ENCODE peak calls at places on chromosomes 4 and X, in six cellular contexts. S, B, L, I, U and K are unnamed samples.

GRCh38 chr4:119080721-119081541 is 54.7 kb upstream of the MYOZ2 start:
- DNase-seq in I (no peak), U (peak), B (no peak), S (no peak), L (no peak), K (peak)

GRCh38 chrX:37667141-37667540 is 18.4 kb upstream of the XK start:
- DNase-seq in S (no peak), I (no peak), U (no peak), L (no peak), B (no peak), K (no peak)

GRCh38 chr4:151409470-151410313 is 716 bp downstream of the FHIP1A start:
- DNase-seq in I (peak), U (peak), B (peak), L (peak), S (no peak), K (peak)

GRCh38 chr4:53682196-53682595 is 90.9 kb upstream of the LNX1 start:
- DNase-seq in U (no peak), L (no peak), B (no peak), I (no peak), S (peak), K (no peak)

GRCh38 chr4:143586080-143586479 is 72.6 kb downstream of the SMARCA5 start:
- DNase-seq in L (no peak), S (peak), B (no peak), U (no peak), I (no peak), K (peak)

GRCh38 chrX:7149421-7149820 is 1.5 kb upstream of the PUDP start:
- DNase-seq in U (peak), S (no peak), L (no peak), B (no peak), I (no peak), K (no peak)

GRCh38 chr4:38565271-38566199 is 98.5 kb upstream of the KLF3 start:
- DNase-seq in S (peak), U (no peak), I (no peak), B (no peak), L (no peak), K (no peak)

GRCh38 chr4:165986956-165987698 is 114.1 kb downstream of the TLL1 start:
- DNase-seq in L (no peak), I (no peak), B (no peak), S (no peak), U (no peak), K (no peak)

GRCh38 chr4:38266616-38267015 is 306.4 kb downstream of the PTTG2 start:
- DNase-seq in L (no peak), U (peak), I (no peak), S (peak), B (no peak), K (peak)

GRCh38 chrX:95903490-95903889 is 781.2 kb upstream of the DIAPH2 start:
- DNase-seq in S (no peak), B (peak), U (no peak), L (no peak), I (no peak), K (no peak)
- H4K91ac ChIP-seq in S (no peak), B (no peak), U (no peak), L (no peak), I (no peak), K (no peak)

GRCh38 chr4:6197433-6198174 is 2.7 kb downstream of the JAKMIP1 start:
- DNase-seq in U (no peak), B (no peak), L (no peak), S (no peak), I (no peak), K (no peak)
- H3K18ac ChIP-seq in U (no peak), B (no peak), L (no peak), S (no peak), I (peak), K (no peak)

GRCh38 chr4:183783933-183784622 is 121.0 kb upstream of the STOX2 start:
- DNase-seq in L (no peak), I (no peak), U (peak), S (peak), B (no peak), K (no peak)
- H4K91ac ChIP-seq in L (no peak), I (no peak), U (no peak), S (no peak), B (no peak), K (no peak)

DNA sequence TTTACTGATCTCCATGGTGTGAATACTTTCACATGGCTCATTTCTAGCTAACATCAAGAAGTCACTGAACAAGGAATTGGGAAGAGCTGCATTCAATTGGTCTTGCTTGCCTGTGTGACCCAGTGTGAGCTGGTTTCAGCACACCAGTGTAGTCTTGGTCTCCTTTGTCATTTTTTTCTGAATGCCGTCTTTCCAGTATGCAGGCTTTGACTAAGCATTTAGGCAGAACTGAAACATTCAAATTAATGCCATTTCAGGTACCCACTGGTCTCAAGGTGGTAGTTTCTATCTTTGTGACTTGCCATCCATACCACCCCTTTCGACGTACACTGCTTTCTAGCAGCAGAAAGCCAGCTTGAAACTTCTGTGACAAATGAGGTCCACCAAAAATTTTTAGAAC is 550.5 kb upstream of the BOD1L1 start:
- DNase-seq in S (no peak), U (no peak), L (no peak), B (no peak), I (no peak), K (no peak)
- H3K18ac ChIP-seq in S (peak), U (peak), L (no peak), B (no peak), I (no peak), K (no peak)

GRCh38 chr4:174763454-174764104 is 65.5 kb downstream of the GLRA3 start:
- DNase-seq in U (no peak), L (no peak), I (no peak), S (no peak), B (no peak), K (peak)
- H4K91ac ChIP-seq in U (no peak), L (no peak), I (no peak), S (no peak), B (no peak), K (no peak)

DNA sequence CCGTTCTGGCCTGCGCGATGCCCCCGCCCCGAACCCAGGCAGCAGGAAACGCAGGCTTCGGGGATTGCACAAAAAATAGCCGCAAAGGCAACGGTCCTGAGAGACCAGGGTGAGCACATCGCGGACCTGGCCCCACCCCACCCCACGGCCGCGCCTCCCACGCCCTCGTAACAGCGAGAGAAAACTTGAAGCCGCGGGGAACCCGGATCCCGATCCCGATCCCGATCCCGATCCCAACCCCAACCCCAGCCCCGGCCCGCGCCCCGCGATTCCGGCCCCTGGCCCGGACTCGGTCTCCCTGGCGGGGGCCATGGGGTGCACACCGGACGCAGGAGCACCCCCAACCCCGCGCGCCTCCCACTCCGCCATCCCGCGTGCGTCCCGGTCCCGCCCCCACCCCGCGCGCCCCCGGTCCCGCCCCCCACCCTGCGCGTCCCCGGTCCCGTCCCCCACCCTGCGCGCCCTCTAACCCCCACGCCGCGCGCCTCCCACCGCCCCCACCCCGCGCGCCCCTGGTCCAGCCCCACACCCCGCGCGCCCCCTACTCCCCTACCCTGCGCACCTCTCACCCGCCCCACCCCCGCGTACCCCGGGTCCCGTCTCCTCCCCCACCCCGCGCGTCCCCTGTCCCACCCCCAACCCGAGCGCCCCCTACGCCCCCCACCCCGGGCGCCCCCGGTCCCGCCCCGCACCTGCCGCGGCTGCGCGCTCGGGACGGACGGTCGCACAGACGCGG is 29.0 kb downstream of the NOP14 start:
- DNase-seq in I (no peak), L (no peak), U (peak), B (no peak), S (peak), K (no peak)
- H3K18ac ChIP-seq in I (no peak), L (peak), U (peak), B (no peak), S (peak), K (peak)

DNA sequence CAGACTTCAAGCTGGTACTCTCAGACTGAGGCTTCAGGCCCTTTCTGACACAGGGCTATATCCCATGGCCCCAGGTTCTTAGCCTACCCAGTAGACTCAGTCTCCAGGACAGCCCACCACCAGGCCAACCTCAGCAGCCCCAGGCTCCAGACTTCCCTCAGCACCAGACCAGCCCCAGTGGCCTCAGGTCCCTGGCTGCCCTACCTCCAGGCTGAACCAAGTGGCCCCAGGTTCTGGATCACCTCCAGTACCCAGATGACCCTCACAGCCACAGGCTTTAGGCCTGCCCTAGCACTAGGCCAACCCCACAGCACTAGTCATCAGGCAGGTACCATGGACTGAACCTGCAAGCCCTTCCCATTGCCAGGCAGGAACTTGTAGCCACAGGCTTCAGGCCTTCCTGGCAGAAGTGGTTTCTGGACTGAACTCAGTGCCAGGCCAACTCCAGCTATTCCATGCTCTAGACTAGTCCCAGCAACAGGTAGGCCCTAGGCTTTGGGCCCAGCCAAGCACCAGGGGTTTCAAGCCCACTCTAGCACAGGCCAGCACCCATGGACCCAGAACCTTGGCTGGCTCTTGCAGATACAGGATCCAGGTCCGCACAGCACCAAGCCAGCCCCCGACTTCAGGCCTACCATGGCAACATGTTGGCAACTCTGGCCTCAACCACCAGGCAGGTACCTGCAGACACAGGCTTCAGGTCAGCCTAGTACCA is 45.7 kb upstream of the MAGED4 start:
- DNase-seq in I (no peak), S (no peak), U (no peak), B (no peak), L (no peak), K (no peak)
- H4K91ac ChIP-seq in I (no peak), S (no peak), U (no peak), B (no peak), L (no peak), K (no peak)

GRCh38 chrX:119376312-119376711 is 22.8 kb upstream of the SLC25A43 start:
- DNase-seq in S (no peak), I (no peak), B (no peak), L (no peak), U (no peak), K (no peak)

GRCh38 chrX:119382606-119383005 is 16.5 kb upstream of the SLC25A43 start:
- DNase-seq in I (no peak), U (no peak), L (no peak), B (no peak), S (no peak), K (no peak)

GRCh38 chrX:119375561-119375960 is 23.6 kb upstream of the SLC25A43 start:
- DNase-seq in U (no peak), I (no peak), B (no peak), L (no peak), S (no peak), K (no peak)

GRCh38 chrX:119381349-119381944 is 17.7 kb upstream of the SLC25A43 start:
- DNase-seq in I (no peak), U (no peak), S (no peak), B (no peak), L (no peak), K (no peak)
- H3K18ac ChIP-seq in I (no peak), U (no peak), S (no peak), B (no peak), L (no peak), K (no peak)

GRCh38 chr4:168511780-168512467 is 15.1 kb downstream of the PALLD start:
- DNase-seq in S (no peak), U (no peak), L (no peak), I (no peak), B (peak), K (no peak)
- H4K91ac ChIP-seq in S (no peak), U (peak), L (no peak), I (no peak), B (no peak), K (no peak)